ENCODE peak calls at places on chromosomes 6 and 20, in seven cellular contexts. One of them, this sample, is unnamed.

GRCh38 chr20:11195169-11195568 is 521.4 kb upstream of the JAG1 start:
- DNase-seq in retina: no peak
- DNase-seq in iPS-NIHi11: no peak
- DNase-seq in CD14-positive monocyte: no peak
- DNase-seq in HFF-Myc: no peak
- DNase-seq in choroid plexus epithelial cell: no peak
- DNase-seq in cardiac fibroblast: no peak
- DNase-seq in this sample: no peak

GRCh38 chr20:33076662-33077398 is 2.6 kb upstream of the BPIFB4 start:
- DNase-seq in retina: no peak
- DNase-seq in iPS-NIHi11: peak
- DNase-seq in CD14-positive monocyte: no peak
- DNase-seq in HFF-Myc: no peak
- DNase-seq in choroid plexus epithelial cell: peak
- DNase-seq in cardiac fibroblast: peak
- DNase-seq in this sample: no peak

GRCh38 chr6:52019092-52019491 is 68.3 kb downstream of the PKHD1 start:
- DNase-seq in retina: no peak
- DNase-seq in iPS-NIHi11: no peak
- DNase-seq in CD14-positive monocyte: no peak
- DNase-seq in HFF-Myc: no peak
- DNase-seq in choroid plexus epithelial cell: no peak
- DNase-seq in cardiac fibroblast: no peak
- DNase-seq in this sample: no peak

GRCh38 chr6:148750826-148751225 is 4.0 kb downstream of the UST start:
- DNase-seq in retina: no peak
- DNase-seq in iPS-NIHi11: no peak
- DNase-seq in CD14-positive monocyte: no peak
- DNase-seq in HFF-Myc: no peak
- DNase-seq in choroid plexus epithelial cell: peak
- DNase-seq in cardiac fibroblast: peak
- DNase-seq in this sample: no peak

GRCh38 chr20:51660741-51661608 is 107.2 kb downstream of the ATP9A start:
- DNase-seq in retina: no peak
- DNase-seq in iPS-NIHi11: no peak
- DNase-seq in CD14-positive monocyte: no peak
- DNase-seq in HFF-Myc: peak
- DNase-seq in choroid plexus epithelial cell: peak
- DNase-seq in cardiac fibroblast: peak
- DNase-seq in this sample: peak

GRCh38 chr6:90646936-90647335 is 60.1 kb upstream of the MAP3K7 start:
- DNase-seq in retina: no peak
- DNase-seq in iPS-NIHi11: no peak
- DNase-seq in CD14-positive monocyte: no peak
- DNase-seq in HFF-Myc: no peak
- DNase-seq in choroid plexus epithelial cell: no peak
- DNase-seq in cardiac fibroblast: no peak
- DNase-seq in this sample: no peak

GRCh38 chr6:447381-448165 is 56.0 kb downstream of the IRF4 start:
- DNase-seq in retina: no peak
- DNase-seq in iPS-NIHi11: no peak
- DNase-seq in CD14-positive monocyte: no peak
- DNase-seq in HFF-Myc: no peak
- DNase-seq in choroid plexus epithelial cell: no peak
- DNase-seq in cardiac fibroblast: no peak
- DNase-seq in this sample: no peak

GRCh38 chr6:168717491-168717890 is 276.5 kb downstream of the SMOC2 start:
- DNase-seq in retina: no peak
- DNase-seq in iPS-NIHi11: no peak
- DNase-seq in CD14-positive monocyte: no peak
- DNase-seq in HFF-Myc: no peak
- DNase-seq in choroid plexus epithelial cell: no peak
- DNase-seq in cardiac fibroblast: no peak
- DNase-seq in this sample: no peak

GRCh38 chr6:146913842-146914562 is 290.2 kb upstream of the STXBP5 start:
- DNase-seq in retina: peak
- DNase-seq in iPS-NIHi11: peak
- DNase-seq in CD14-positive monocyte: peak
- DNase-seq in HFF-Myc: peak
- DNase-seq in choroid plexus epithelial cell: peak
- DNase-seq in cardiac fibroblast: peak
- DNase-seq in this sample: peak

GRCh38 chr6:170058878-170059485 is 231.9 kb downstream of the DLL1 start:
- DNase-seq in retina: no peak
- DNase-seq in iPS-NIHi11: no peak
- DNase-seq in CD14-positive monocyte: no peak
- DNase-seq in HFF-Myc: no peak
- DNase-seq in choroid plexus epithelial cell: no peak
- DNase-seq in cardiac fibroblast: no peak
- DNase-seq in this sample: no peak

This sample was measured in BJ.